ENCODE peak calls at places on chromosome 2, in five cellular contexts. W is sciatic nerve, A is lower lobe of right lung, B is heart right ventricle, K is pancreas. I is an unnamed sample.

GRCh38 chr2:3636586-3637310 is 21.3 kb upstream of the ALLC start:
- ATAC-seq in K (no peak), B (no peak), W (no peak), A (no peak), I (no peak)

GRCh38 chr2:102028470-102028869 is 36.7 kb downstream of the IL1R2 start:
- ATAC-seq in K (no peak), W (no peak), A (no peak), B (no peak), I (no peak)

GRCh38 chr2:120979921-120980320 is 244.3 kb downstream of the GLI2 start:
- ATAC-seq in K (no peak), B (no peak), A (no peak), W (no peak), I (no peak)

GRCh38 chr2:164126960-164127359 is 391.2 kb upstream of the FIGN start:
- ATAC-seq in K (no peak), A (no peak), B (no peak), W (peak), I (no peak)

GRCh38 chr2:114550895-114551793 is 108.7 kb downstream of the DPP10 start:
- ATAC-seq in A (peak), B (peak), W (peak), K (peak), I (no peak)

GRCh38 chr2:101053117-101053516 is 51.0 kb downstream of the RPL31 start:
- ATAC-seq in B (no peak), A (no peak), W (no peak), K (no peak), I (no peak)

GRCh38 chr2:134739879-134740301 is 21.1 kb upstream of the TMEM163 start:
- ATAC-seq in B (peak), K (peak), W (peak), A (peak), I (peak)

GRCh38 chr2:132384491-132385186 is 32.0 kb upstream of the GPR39 start:
- ATAC-seq in K (peak), W (peak), A (peak), B (no peak), I (no peak)

GRCh38 chr2:127014224-127014623 is 92.7 kb downstream of the BIN1 start:
- ATAC-seq in W (no peak), K (no peak), B (no peak), A (no peak), I (no peak)

GRCh38 chr2:224666951-224667553 is 49.1 kb downstream of the CCDC195 start:
- ATAC-seq in B (no peak), A (no peak), W (no peak), K (no peak), I (no peak)

GRCh38 chr2:119376810-119377209 is 10.0 kb downstream of the DBI start:
- ATAC-seq in B (no peak), K (no peak), W (no peak), A (no peak), I (no peak)

GRCh38 chr2:28102455-28102874 is 211.9 kb downstream of the BABAM2 start:
- ATAC-seq in A (peak), K (peak), B (peak), W (peak), I (peak)

GRCh38 chr2:42913280-42913878 is 121.0 kb upstream of the HAAO start:
- ATAC-seq in K (no peak), B (no peak), A (no peak), W (no peak), I (no peak)

GRCh38 chr2:239275037-239275685 is 125.7 kb downstream of the HDAC4 start:
- ATAC-seq in W (peak), B (peak), A (peak), K (peak), I (peak)

GRCh38 chr2:185771396-185771795 is 32.8 kb downstream of the FSIP2 start:
- ATAC-seq in B (no peak), K (no peak), A (no peak), W (no peak), I (no peak)

GRCh38 chr2:64679673-64680425 is 26.1 kb upstream of the SERTAD2 start:
- ATAC-seq in W (no peak), B (no peak), A (no peak), K (no peak), I (no peak)

GRCh38 chr2:24650997-24651642 is 142.1 kb downstream of the PTRHD1 start:
- ATAC-seq in B (no peak), W (no peak), A (no peak), K (no peak), I (no peak)

GRCh38 chr2:171432969-171433762 is 624 bp downstream of the METTL8 start:
- ATAC-seq in A (peak), B (no peak), K (peak), W (no peak), I (no peak)

GRCh38 chr2:133886735-133887675 is 318.7 kb upstream of the NCKAP5 start:
- ATAC-seq in A (peak), B (peak), K (peak), W (peak), I (peak)

GRCh38 chr2:232432598-232433184 is 23.3 kb upstream of the ALPI start:
- ATAC-seq in W (no peak), K (no peak), A (no peak), B (no peak), I (no peak)

GRCh38 chr2:45232824-45233223 is 223.6 kb upstream of the SIX2 start:
- ATAC-seq in B (no peak), K (no peak), W (no peak), A (no peak), I (no peak)

GRCh38 chr2:167957662-167958061 is 289.7 kb downstream of the STK39 start:
- ATAC-seq in K (no peak), B (no peak), W (no peak), A (no peak), I (no peak)

GRCh38 chr2:171287606-171288005 is 126.9 kb upstream of the TLK1 start:
- ATAC-seq in A (no peak), W (no peak), B (no peak), K (no peak), I (no peak)

GRCh38 chr2:23507267-23508065 is 122.5 kb downstream of the KLHL29 start:
- ATAC-seq in A (no peak), W (no peak), K (no peak), B (no peak), I (no peak)

GRCh38 chr2:133477614-133477990 is 90.7 kb downstream of the NCKAP5 start:
- ATAC-seq in W (no peak), K (no peak), A (no peak), B (no peak), I (no peak)

GRCh38 chr2:105869318-105869717 is 124.6 kb downstream of the NCK2 start:
- ATAC-seq in B (no peak), W (no peak), A (no peak), K (no peak), I (no peak)

GRCh38 chr2:88027709-88028389 is 11.5 kb upstream of the RNU2-63P start:
- ATAC-seq in B (no peak), K (no peak), A (no peak), W (no peak), I (no peak)

GRCh38 chr2:2664989-2665833 is 334.1 kb upstream of the MYT1L start:
- ATAC-seq in K (no peak), W (no peak), A (no peak), B (no peak), I (no peak)

GRCh38 chr2:75047907-75048625 is 89.6 kb downstream of the POLE4 start:
- ATAC-seq in K (peak), B (no peak), W (peak), A (no peak), I (no peak)

GRCh38 chr2:208359632-208359986 is 47.0 kb upstream of the PTH2R start:
- ATAC-seq in K (no peak), B (peak), A (peak), W (peak), I (no peak)